ENCODE peak calls at places on chromosome 11, in ten cellular contexts. G is right lobe of liver, E is endothelial cell of umbilical vein, M is AG09309, A is glutamatergic neuron, Z is fibroblast of lung, Q is GM12864, F is AG04449, K is lung, N is H9. P is an unnamed sample.

GRCh38 chr11:68039526-68040086 is 781 bp downstream of the TCIRG1 start:
- DNase-seq in F (no peak), Z (no peak), M (no peak), A (no peak), N (no peak), G (peak; percentile 55), K (no peak), Q (no peak), E (no peak), P (no peak)

GRCh38 chr11:64854534-64855502 is 10.4 kb upstream of the CDC42BPG start:
- DNase-seq in G (peak; percentile 80), Z (peak; percentile 93), N (no peak), A (no peak), M (no peak), K (peak; percentile 90), E (peak; percentile 91), F (peak; percentile 47), Q (no peak), P (no peak)

GRCh38 chr11:68353669-68354068 is 41.3 kb downstream of the LRP5 start:
- DNase-seq in Z (no peak), N (no peak), F (no peak), M (no peak), A (no peak), K (no peak), Q (no peak), E (no peak), G (no peak), P (no peak)

GRCh38 chr11:22670803-22671202 is 4.4 kb downstream of the GAS2 start:
- DNase-seq in N (no peak), Q (no peak), G (no peak), E (peak; percentile 44), F (no peak), M (no peak), Z (no peak), A (no peak), K (no peak), P (no peak)

GRCh38 chr11:134071306-134071705 is 2.4 kb downstream of the JAM3 start:
- DNase-seq in F (no peak), A (no peak), Q (no peak), G (no peak), E (no peak), Z (no peak), N (no peak), M (no peak), K (no peak), P (no peak)

GRCh38 chr11:61727401-61727811 is 25.0 kb upstream of the MYRF start:
- DNase-seq in G (no peak), M (no peak), A (no peak), Q (no peak), F (no peak), N (no peak), E (no peak), K (no peak), Z (no peak), P (no peak)

GRCh38 chr11:6755303-6755952 is 16.3 kb downstream of the OR2AG2 start:
- DNase-seq in A (peak; percentile 39), N (peak; percentile 41), E (peak; percentile 58), G (no peak), K (no peak), F (no peak), Z (no peak), M (no peak), Q (no peak), P (peak; percentile 63)

GRCh38 chr11:102653744-102654291 is 28.7 kb upstream of the MMP20 start:
- DNase-seq in M (no peak), K (no peak), G (no peak), Q (no peak), Z (peak; percentile 6), N (no peak), E (no peak), A (no peak), F (no peak), P (no peak)

GRCh38 chr11:133988686-133989410 is 32.1 kb upstream of the IGSF9B start:
- DNase-seq in G (no peak), A (no peak), M (no peak), K (no peak), N (no peak), Z (no peak), F (no peak), Q (no peak), E (no peak), P (no peak)

GRCh38 chr11:77085652-77086051 is 17.0 kb upstream of the OMP start:
- DNase-seq in A (peak; percentile 13), E (no peak), F (no peak), G (no peak), Z (no peak), K (no peak), M (no peak), Q (no peak), N (no peak), P (no peak)

GRCh38 chr11:65903068-65903481 is 2.9 kb upstream of the FOSL1 start:
- DNase-seq in F (no peak), A (no peak), M (no peak), K (no peak), Q (no peak), G (no peak), E (no peak), Z (peak; percentile 90), N (peak; percentile 70), P (no peak)

GRCh38 chr11:69099193-69099592 is 50.5 kb downstream of the TPCN2 start:
- DNase-seq in Z (no peak), Q (no peak), A (peak; percentile 15), E (no peak), M (no peak), G (no peak), K (no peak), F (no peak), N (no peak), P (no peak)

GRCh38 chr11:44624761-44625221 is 59.3 kb downstream of the CD82 start:
- DNase-seq in Z (no peak), A (no peak), Q (no peak), N (no peak), E (no peak), K (peak; percentile 22), G (no peak), F (no peak), M (no peak), P (no peak)

GRCh38 chr11:72821920-72822799 is 7.9 kb downstream of the ATG16L2 start:
- DNase-seq in A (peak; percentile 95), Q (peak; percentile 45), G (peak; percentile 91), M (no peak), E (peak; percentile 91), K (peak; percentile 85), N (peak; percentile 95), Z (peak; percentile 85), F (no peak), P (peak; percentile 97)
- TF ChIP-seq CTCF in A (peak; percentile 43), Q (peak; percentile 21), G (peak; percentile 10), M (no peak), E (peak; percentile 23), K (no peak), N (peak; percentile 40), Z (no peak), F (peak; percentile 37), P (peak; percentile 14)

GRCh38 chr11:70525006-70525405 is 126.7 kb downstream of the CTTN start:
- DNase-seq in F (no peak), Q (no peak), N (peak; percentile 35), Z (no peak), K (no peak), G (peak; percentile 8), E (no peak), A (peak; percentile 13), M (no peak), P (no peak)
- TF ChIP-seq CTCF in F (no peak), Q (no peak), N (no peak), Z (no peak), K (no peak), G (no peak), E (no peak), A (no peak), M (no peak), P (no peak)

GRCh38 chr11:107973641-107974040 is 35.1 kb upstream of the CUL5 start:
- DNase-seq in A (no peak), M (no peak), G (no peak), Z (no peak), F (no peak), E (no peak), Q (no peak), K (no peak), N (no peak), P (no peak)

GRCh38 chr11:107970049-107970448 is 38.6 kb upstream of the CUL5 start:
- DNase-seq in F (no peak), M (no peak), A (no peak), Q (no peak), N (no peak), E (no peak), Z (no peak), K (no peak), G (no peak), P (no peak)

DNA sequence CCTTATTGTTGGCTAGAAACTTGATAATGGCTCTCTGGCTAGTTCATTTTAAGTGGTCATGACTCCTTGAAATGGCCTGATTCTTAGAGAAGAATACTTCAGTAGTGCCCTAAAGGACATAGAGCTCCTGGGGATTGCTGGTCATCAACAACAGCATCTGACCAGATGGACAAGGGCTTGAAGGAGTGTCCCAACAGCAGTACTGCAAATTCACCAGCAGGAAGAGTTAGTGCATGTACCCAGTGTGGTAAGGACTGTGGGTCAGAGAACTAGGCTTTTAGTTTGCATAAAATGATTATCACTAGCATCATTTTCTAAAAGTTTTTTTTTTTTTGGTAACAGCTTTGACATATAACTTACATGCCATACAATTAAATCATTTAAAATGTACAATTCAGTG is 39.5 kb upstream of the CUL5 start:
- DNase-seq in F (no peak), E (no peak), N (peak; percentile 36), K (no peak), Z (no peak), A (no peak), G (no peak), Q (no peak), M (no peak), P (no peak)
- TF ChIP-seq CTCF in F (no peak), E (no peak), N (peak; percentile 41), K (no peak), Z (no peak), A (peak; percentile 58), G (no peak), Q (peak; percentile 10), M (no peak), P (no peak)

GRCh38 chr11:111871693-111872161 is 346 bp upstream of the ALG9 start:
- DNase-seq in K (no peak), Q (no peak), N (no peak), A (no peak), G (no peak), M (no peak), F (no peak), Z (no peak), E (no peak), P (no peak)

GRCh38 chr11:111870522-111870886 is 877 bp downstream of the ALG9 start:
- DNase-seq in Q (no peak), G (no peak), M (no peak), A (no peak), Z (no peak), N (no peak), E (no peak), F (no peak), K (no peak), P (no peak)

GRCh38 chr11:111870113-111870512 is 1.3 kb downstream of the ALG9 start:
- DNase-seq in A (no peak), Q (no peak), M (no peak), G (no peak), N (no peak), Z (no peak), E (no peak), F (no peak), K (no peak), P (no peak)

GRCh38 chr11:111870887-111871692 is at the start of gene ALG9:
- DNase-seq in K (peak; percentile 85), A (peak; percentile 91), E (peak; percentile 87), G (peak; percentile 82), Z (peak; percentile 85), M (peak; percentile 37), N (peak; percentile 81), Q (peak; percentile 81), F (peak; percentile 24), P (peak; percentile 86)
- TF ChIP-seq CTCF in K (no peak), A (peak; percentile 21), E (peak; percentile 15), G (no peak), Z (peak; percentile 44), M (peak; percentile 39), N (peak; percentile 58), Q (peak; percentile 25), F (peak; percentile 43), P (peak; percentile 20)

P was measured in nephron progenitor cell.